ENCODE peak calls at places on chromosome 7, in six cellular contexts. U is H1, P is GM12891, Y is K562, T is GM12878, Q is HepG2. B is an unnamed sample.

GRCh38 chr7:109844362-109844761 is 1246.6 kb upstream of the LRRN3 start:
- DNase-seq in U (no peak), P (no peak), Y (no peak), T (no peak), Q (peak), B (no peak)

GRCh38 chr7:7696458-7697119 is 21.8 kb downstream of the RPA3 start:
- DNase-seq in U (no peak), P (no peak), Y (no peak), T (no peak), Q (peak), B (no peak)

GRCh38 chr7:16754869-16755317 is 1.3 kb downstream of the TSPAN13 start:
- DNase-seq in U (no peak), P (no peak), Y (no peak), T (no peak), Q (no peak), B (no peak)

GRCh38 chr7:1296727-1297475 is 64.2 kb downstream of the UNCX start:
- DNase-seq in U (no peak), P (no peak), Y (no peak), T (no peak), Q (no peak), B (no peak)

GRCh38 chr7:107592361-107593024 is 12.4 kb downstream of the BCAP29 start:
- DNase-seq in U (no peak), P (no peak), Y (no peak), T (no peak), Q (no peak), B (no peak)

GRCh38 chr7:1558181-1558811 is 2.3 kb upstream of the TMEM184A start:
- DNase-seq in U (peak), P (no peak), Y (no peak), T (no peak), Q (peak), B (no peak)

GRCh38 chr7:34073676-34074075 is 168.3 kb downstream of the BMPER start:
- DNase-seq in U (no peak), P (no peak), Y (no peak), T (no peak), Q (no peak), B (no peak)

GRCh38 chr7:75762350-75762917 is 9.6 kb downstream of the CCL26 start:
- DNase-seq in U (no peak), P (peak), Y (peak), T (peak), Q (peak), B (peak)

GRCh38 chr7:148261996-148262688 is 328.4 kb upstream of the C7orf33 start:
- DNase-seq in U (no peak), P (no peak), Y (no peak), T (no peak), Q (no peak), B (no peak)

GRCh38 chr7:142669074-142669654 is 80.1 kb upstream of the PRSS1 start:
- DNase-seq in U (no peak), P (no peak), Y (peak), T (no peak), Q (no peak), B (no peak)

GRCh38 chr7:131157530-131158243 is 170.0 kb upstream of the MKLN1 start:
- DNase-seq in U (peak), P (no peak), Y (no peak), T (no peak), Q (no peak), B (no peak)

GRCh38 chr7:126370038-126370668 is 882.6 kb downstream of the GRM8 start:
- DNase-seq in U (no peak), P (no peak), Y (no peak), T (no peak), Q (no peak), B (no peak)

GRCh38 chr7:1275685-1276424 is 43.2 kb downstream of the UNCX start:
- DNase-seq in U (no peak), P (no peak), Y (no peak), T (no peak), Q (no peak), B (no peak)

GRCh38 chr7:140924019-140924820 is 509 bp downstream of the BRAF start:
- DNase-seq in U (peak), P (peak), Y (peak), T (peak), Q (peak), B (peak)

GRCh38 chr7:24158976-24159375 is 125.0 kb upstream of the NPY start:
- DNase-seq in U (no peak), P (no peak), Y (no peak), T (no peak), Q (no peak), B (no peak)

GRCh38 chr7:155296788-155297516 is 726 bp upstream of the INSIG1 start:
- DNase-seq in U (peak), P (peak), Y (peak), T (no peak), Q (no peak), B (peak)

GRCh38 chr7:48471206-48471605 is 299.9 kb downstream of the ABCA13 start:
- DNase-seq in U (no peak), P (no peak), Y (no peak), T (no peak), Q (no peak), B (no peak)

GRCh38 chr7:14207154-14207553 is 217.7 kb upstream of the ETV1 start:
- DNase-seq in U (no peak), P (no peak), Y (no peak), T (no peak), Q (no peak), B (no peak)

GRCh38 chr7:70477051-70478010 is 654.6 kb upstream of the GALNT17 start:
- DNase-seq in U (no peak), P (no peak), Y (no peak), T (no peak), Q (no peak), B (no peak)

GRCh38 chr7:131493559-131493958 is 62.9 kb downstream of the PODXL start:
- DNase-seq in U (no peak), P (no peak), Y (no peak), T (no peak), Q (no peak), B (no peak)

GRCh38 chr7:133887459-133887858 is 239.7 kb upstream of the LRGUK start:
- DNase-seq in U (no peak), P (no peak), Y (no peak), T (no peak), Q (no peak), B (no peak)

GRCh38 chr7:111855842-111856227 is 293.5 kb upstream of the IMMP2L start:
- DNase-seq in U (no peak), P (no peak), Y (no peak), T (no peak), Q (no peak), B (no peak)

GRCh38 chr7:139033346-139034114 is 2.3 kb downstream of the ZC3HAV1L start:
- DNase-seq in U (no peak), P (no peak), Y (no peak), T (no peak), Q (no peak), B (no peak)

GRCh38 chr7:93923946-93924345 is 2.4 kb downstream of the GNG11 start:
- DNase-seq in U (no peak), P (no peak), Y (no peak), T (no peak), Q (no peak), B (no peak)

GRCh38 chr7:4184653-4185052 is 497.4 kb upstream of the FOXK1 start:
- DNase-seq in U (no peak), P (no peak), Y (no peak), T (no peak), Q (no peak), B (no peak)

GRCh38 chr7:97731736-97732370 is at the start of gene TAC1:
- DNase-seq in U (peak), P (no peak), Y (no peak), T (no peak), Q (no peak), B (no peak)

GRCh38 chr7:87475359-87476178 is at the start of gene ABCB4:
- DNase-seq in U (peak), P (peak), Y (peak), T (no peak), Q (no peak), B (peak)

GRCh38 chr7:82128546-82128945 is 315.0 kb downstream of the CACNA2D1 start:
- DNase-seq in U (no peak), P (no peak), Y (no peak), T (no peak), Q (no peak), B (no peak)

GRCh38 chr7:70316745-70317144 is 718.5 kb downstream of the AUTS2 start:
- DNase-seq in U (no peak), P (no peak), Y (no peak), T (no peak), Q (no peak), B (no peak)

GRCh38 chr7:50921114-50921513 is 138.4 kb upstream of the GRB10 start:
- DNase-seq in U (no peak), P (no peak), Y (no peak), T (no peak), Q (no peak), B (no peak)

GRCh38 chr7:17447728-17448478 is 149.5 kb downstream of the AHR start:
- DNase-seq in U (no peak), P (no peak), Y (no peak), T (no peak), Q (no peak), B (no peak)

GRCh38 chr7:38476764-38477163 is 154.4 kb downstream of the AMPH start:
- DNase-seq in U (no peak), P (no peak), Y (no peak), T (no peak), Q (no peak), B (no peak)

GRCh38 chr7:157816526-157817250 is 479.9 kb downstream of the DNAJB6 start:
- DNase-seq in U (no peak), P (no peak), Y (no peak), T (no peak), Q (no peak), B (no peak)

GRCh38 chr7:26155531-26156375 is 3.8 kb downstream of the NFE2L3 start:
- DNase-seq in U (no peak), P (no peak), Y (no peak), T (no peak), Q (peak), B (no peak)

GRCh38 chr7:26151953-26152781 is at the start of gene NFE2L3:
- DNase-seq in U (peak), P (peak), Y (peak), T (no peak), Q (peak), B (peak)

GRCh38 chr7:26151650-26151952 is 397 bp upstream of the NFE2L3 start:
- DNase-seq in U (no peak), P (no peak), Y (no peak), T (no peak), Q (no peak), B (no peak)

GRCh38 chr7:26153246-26153822 is 1.3 kb downstream of the NFE2L3 start:
- DNase-seq in U (peak), P (no peak), Y (no peak), T (no peak), Q (no peak), B (no peak)

GRCh38 chr7:26153823-26154783 is 2.1 kb downstream of the NFE2L3 start:
- DNase-seq in U (peak), P (no peak), Y (peak), T (no peak), Q (no peak), B (no peak)
- TF ChIP-seq POLR2AphosphoS5 in U (peak), P (no peak), Y (no peak), T (no peak), Q (no peak), B (no peak)

GRCh38 chr7:37071124-37071523 is 346.8 kb upstream of the AOAH start:
- DNase-seq in U (no peak), P (no peak), Y (no peak), T (no peak), Q (no peak), B (no peak)

GRCh38 chr7:37065779-37066271 is 341.5 kb upstream of the AOAH start:
- DNase-seq in U (no peak), P (no peak), Y (no peak), T (peak), Q (no peak), B (no peak)

GRCh38 chr7:37069336-37069735 is 345.0 kb upstream of the AOAH start:
- DNase-seq in U (no peak), P (no peak), Y (no peak), T (no peak), Q (no peak), B (no peak)

GRCh38 chr7:37067961-37068536 is 343.8 kb upstream of the AOAH start:
- DNase-seq in U (no peak), P (no peak), Y (no peak), T (peak), Q (no peak), B (no peak)

GRCh38 chr7:37068902-37069301 is 344.6 kb upstream of the AOAH start:
- DNase-seq in U (no peak), P (no peak), Y (no peak), T (no peak), Q (no peak), B (no peak)
- TF ChIP-seq TAF1 in U (no peak), P (no peak), Y (no peak), T (no peak), Q (no peak), B (no peak)

GRCh38 chr7:18607025-18607424 is 111.5 kb downstream of the HDAC9 start:
- DNase-seq in U (no peak), P (no peak), Y (no peak), T (no peak), Q (no peak), B (no peak)
- TF ChIP-seq POLR2A in U (no peak), P (no peak), Y (no peak), T (no peak), Q (no peak), B (no peak)

DNA sequence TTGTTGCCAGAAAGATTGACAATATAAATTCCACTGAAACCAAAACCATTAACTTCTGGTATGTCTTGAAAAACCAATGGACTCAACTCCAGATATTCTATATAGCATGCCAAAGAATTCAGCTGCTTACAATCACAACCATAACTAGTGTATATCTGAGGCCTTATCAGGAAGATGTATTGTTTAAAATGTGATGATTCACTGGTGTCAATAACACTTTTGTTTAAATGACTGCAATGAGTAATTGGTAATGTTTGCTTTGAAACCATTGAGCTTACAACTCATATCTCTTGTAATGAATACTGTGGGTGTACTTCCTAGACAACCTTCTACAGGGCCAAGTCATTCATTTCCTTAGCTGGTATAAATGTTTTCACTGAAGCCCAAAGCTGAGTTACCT is 727.9 kb upstream of the KCND2 start:
- DNase-seq in U (no peak), P (no peak), Y (no peak), T (no peak), Q (peak), B (no peak)
- TF ChIP-seq POLR2AphosphoS5 in U (no peak), P (no peak), Y (no peak), T (no peak), Q (no peak), B (no peak)

GRCh38 chr7:28505861-28506260 is 93.5 kb downstream of the CREB5 start:
- DNase-seq in U (no peak), P (no peak), Y (no peak), T (no peak), Q (no peak), B (no peak)

GRCh38 chr7:28512648-28513435 is 100.5 kb downstream of the CREB5 start:
- DNase-seq in U (no peak), P (no peak), Y (no peak), T (no peak), Q (no peak), B (no peak)

GRCh38 chr7:28507538-28508282 is 95.4 kb downstream of the CREB5 start:
- DNase-seq in U (no peak), P (no peak), Y (no peak), T (no peak), Q (no peak), B (no peak)

GRCh38 chr7:28510022-28510367 is 97.7 kb downstream of the CREB5 start:
- DNase-seq in U (no peak), P (no peak), Y (no peak), T (no peak), Q (no peak), B (no peak)

DNA sequence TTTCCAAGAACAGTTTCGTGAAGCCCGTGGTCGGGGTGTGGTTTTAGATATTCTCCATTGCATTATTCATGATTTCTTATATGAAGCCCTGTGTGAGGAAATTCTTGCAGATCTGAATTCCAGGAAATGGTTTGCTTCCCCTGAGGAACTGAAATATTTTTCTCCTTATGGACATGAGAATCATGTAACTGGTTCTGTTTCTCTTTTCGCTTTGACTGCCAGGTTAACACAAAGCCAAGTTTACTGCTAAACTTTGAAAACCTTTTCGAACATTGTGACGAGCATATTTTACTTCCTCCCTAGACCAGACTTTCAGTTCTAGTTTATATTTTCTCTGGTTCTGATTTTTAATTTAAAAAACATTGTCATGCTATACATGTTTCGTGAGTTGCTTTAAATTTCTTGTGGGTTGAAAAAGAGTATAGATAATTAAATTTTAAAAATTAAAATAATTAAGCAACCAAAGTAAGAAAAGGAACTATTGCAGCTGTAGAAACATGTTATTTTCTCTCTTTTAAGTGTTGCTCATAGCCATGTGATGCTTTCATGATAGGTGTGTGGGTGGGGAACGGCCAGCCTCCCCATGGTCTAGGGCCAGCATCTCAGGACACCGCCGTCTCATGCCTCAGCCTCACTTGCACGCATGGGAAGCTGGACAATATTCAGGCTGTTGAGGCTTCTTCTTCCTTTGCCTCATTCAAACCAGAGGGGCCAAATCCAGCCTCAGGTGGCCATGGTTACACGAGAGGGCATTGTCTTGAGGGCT is 97.1 kb downstream of the CREB5 start:
- DNase-seq in U (no peak), P (no peak), Y (no peak), T (peak), Q (no peak), B (peak)
- TF ChIP-seq TAF1 in U (no peak), P (no peak), Y (no peak), T (no peak), Q (no peak), B (no peak)

DNA sequence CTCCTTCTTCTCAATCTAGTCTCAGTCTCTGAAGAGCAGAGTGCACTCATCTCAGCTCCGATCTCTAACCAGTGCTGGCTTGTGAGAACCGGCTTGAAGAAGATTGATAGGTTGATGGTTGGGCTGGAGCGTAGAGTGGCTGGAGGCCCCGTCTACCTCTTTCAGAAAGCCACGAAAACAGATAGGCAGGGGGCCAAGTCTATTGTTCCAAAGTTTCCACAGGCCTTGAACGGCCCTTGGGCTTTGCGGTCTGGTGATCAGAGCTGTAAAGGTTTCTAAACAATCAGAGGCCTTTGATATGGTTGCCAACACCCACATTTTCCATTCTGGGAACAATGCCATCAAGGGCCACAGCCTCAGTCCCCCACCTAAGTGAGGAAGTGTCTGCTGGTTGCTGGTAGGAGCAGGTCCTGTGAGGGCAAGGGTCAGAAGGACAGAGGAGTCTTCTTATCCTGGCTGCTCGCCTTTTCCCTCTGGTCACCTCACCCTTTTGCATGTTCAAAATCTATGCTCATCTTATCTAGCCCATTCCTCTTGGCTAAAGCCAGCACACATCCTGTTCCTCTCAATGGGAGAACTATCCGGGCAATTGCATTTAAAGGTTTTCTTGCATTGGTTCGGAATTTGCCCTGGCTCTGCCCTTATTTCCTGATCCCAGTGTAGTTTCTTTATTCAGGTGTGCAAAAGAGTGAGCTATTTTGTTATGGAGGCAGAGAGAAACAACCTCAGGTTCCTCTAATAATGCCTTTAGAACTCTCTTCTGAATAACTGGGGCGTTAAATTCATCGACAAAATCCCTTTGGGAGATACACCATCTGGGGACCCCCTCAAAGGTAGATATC is 70.3 kb upstream of the KMT2E start:
- DNase-seq in U (no peak), P (peak), Y (peak), T (peak), Q (peak), B (no peak)
- TF ChIP-seq POLR2A in U (no peak), P (no peak), Y (no peak), T (peak), Q (peak), B (peak)

GRCh38 chr7:73442903-73443542 is 9.4 kb downstream of the FZD9 start:
- DNase-seq in U (no peak), P (no peak), Y (peak), T (no peak), Q (no peak), B (no peak)
- TF ChIP-seq POLR2AphosphoS5 in U (no peak), P (no peak), Y (no peak), T (no peak), Q (no peak), B (no peak)

GRCh38 chr7:29349362-29349761 is 154.8 kb downstream of the CHN2 start:
- DNase-seq in U (no peak), P (no peak), Y (no peak), T (no peak), Q (no peak), B (no peak)
- TF ChIP-seq TAF1 in U (no peak), P (no peak), Y (no peak), T (no peak), Q (no peak), B (no peak)

GRCh38 chr7:100119075-100119700 is at the start of the genes CNPY4 and TAF6:
- DNase-seq in U (peak), P (peak), Y (peak), T (peak), Q (peak), B (peak)
- TF ChIP-seq POLR2A in U (peak), P (peak), Y (peak), T (peak), Q (no peak), B (peak)

GRCh38 chr7:44221231-44221791 is 20.5 kb downstream of the YKT6 start:
- DNase-seq in U (no peak), P (no peak), Y (peak), T (no peak), Q (no peak), B (no peak)
- TF ChIP-seq POLR2AphosphoS5 in U (no peak), P (no peak), Y (no peak), T (no peak), Q (no peak), B (no peak)